ENCODE peak calls at places on chromosomes 3 and 15, in four cellular contexts. One of them, this sample, is unnamed.

GRCh38 chr15:47218295-47218694 is 499.0 kb upstream of the SEMA6D start:
- DNase-seq in ovary: no peak
- DNase-seq in GM12892: no peak
- DNase-seq in right lobe of liver: no peak
- DNase-seq in this sample: no peak

GRCh38 chr3:170740726-170741591 is 129.0 kb downstream of the RPL22L1 start:
- DNase-seq in ovary: peak; percentile 70
- DNase-seq in GM12892: no peak
- DNase-seq in right lobe of liver: no peak
- DNase-seq in this sample: peak; percentile 86

GRCh38 chr3:162236949-162237348 is 740.3 kb downstream of the OTOL1 start:
- DNase-seq in ovary: no peak
- DNase-seq in GM12892: no peak
- DNase-seq in right lobe of liver: no peak
- DNase-seq in this sample: no peak

GRCh38 chr15:74373731-74374647 is 6.5 kb upstream of the CYP11A1 start:
- DNase-seq in ovary: peak; percentile 96
- DNase-seq in GM12892: peak; percentile 99
- DNase-seq in right lobe of liver: peak; percentile 91
- DNase-seq in this sample: peak; percentile 88

GRCh38 chr3:19543212-19543841 is 390.7 kb downstream of the EFHB start:
- DNase-seq in ovary: no peak
- DNase-seq in GM12892: no peak
- DNase-seq in right lobe of liver: no peak
- DNase-seq in this sample: no peak

GRCh38 chr15:75727851-75728715 is 15.4 kb upstream of the CSPG4 start:
- DNase-seq in ovary: peak; percentile 73
- DNase-seq in GM12892: no peak
- DNase-seq in right lobe of liver: peak; percentile 70
- DNase-seq in this sample: peak; percentile 37

GRCh38 chr3:123627673-123628670 is 43.1 kb upstream of the HACD2 start:
- DNase-seq in ovary: no peak
- DNase-seq in GM12892: no peak
- DNase-seq in right lobe of liver: peak; percentile 71
- DNase-seq in this sample: no peak

GRCh38 chr3:113697192-113698090 is 999 bp upstream of the USF3 start:
- DNase-seq in ovary: peak; percentile 40
- DNase-seq in GM12892: no peak
- DNase-seq in right lobe of liver: peak; percentile 59
- DNase-seq in this sample: peak; percentile 25

GRCh38 chr3:194142156-194142910 is 6.4 kb downstream of the HES1 start:
- DNase-seq in ovary: peak; percentile 64
- DNase-seq in GM12892: no peak
- DNase-seq in right lobe of liver: peak; percentile 73
- DNase-seq in this sample: peak; percentile 26

GRCh38 chr3:15815696-15816095 is 17.9 kb upstream of the ANKRD28 start:
- DNase-seq in ovary: no peak
- DNase-seq in GM12892: no peak
- DNase-seq in right lobe of liver: no peak
- DNase-seq in this sample: no peak

GRCh38 chr15:22888120-22888859 is 49.8 kb downstream of the NIPA2 start:
- DNase-seq in ovary: no peak
- DNase-seq in GM12892: no peak
- DNase-seq in right lobe of liver: no peak
- DNase-seq in this sample: no peak

GRCh38 chr15:62365795-62366442 is 200.8 kb upstream of the C2CD4B start:
- DNase-seq in ovary: no peak
- DNase-seq in GM12892: no peak
- DNase-seq in right lobe of liver: peak; percentile 64
- DNase-seq in this sample: no peak

GRCh38 chr3:21752749-21753347 is 1.8 kb upstream of the ZNF385D start:
- DNase-seq in ovary: no peak
- DNase-seq in GM12892: no peak
- DNase-seq in right lobe of liver: no peak
- DNase-seq in this sample: no peak

GRCh38 chr15:98076021-98076816 is 115.7 kb downstream of the ARRDC4 start:
- DNase-seq in ovary: no peak
- DNase-seq in GM12892: no peak
- DNase-seq in right lobe of liver: no peak
- DNase-seq in this sample: peak; percentile 26

GRCh38 chr15:98941595-98942255 is 65.9 kb downstream of the PGPEP1L start:
- DNase-seq in ovary: no peak
- DNase-seq in GM12892: no peak
- DNase-seq in right lobe of liver: no peak
- DNase-seq in this sample: no peak

GRCh38 chr15:67164401-67164791 is 90.1 kb downstream of the AAGAB start:
- DNase-seq in ovary: peak; percentile 37
- DNase-seq in GM12892: no peak
- DNase-seq in right lobe of liver: no peak
- DNase-seq in this sample: no peak

GRCh38 chr15:20295238-20295811 is 246.3 kb downstream of the GOLGA6L6 start:
- DNase-seq in ovary: no peak
- DNase-seq in GM12892: no peak
- DNase-seq in right lobe of liver: peak; percentile 58
- DNase-seq in this sample: no peak

GRCh38 chr3:110165344-110165743 is 828.0 kb upstream of the DPPA4 start:
- DNase-seq in ovary: no peak
- DNase-seq in GM12892: no peak
- DNase-seq in right lobe of liver: no peak
- DNase-seq in this sample: no peak

GRCh38 chr3:54008099-54008498 is 114.3 kb upstream of the CACNA2D3 start:
- DNase-seq in ovary: no peak
- DNase-seq in GM12892: no peak
- DNase-seq in right lobe of liver: no peak
- DNase-seq in this sample: no peak

GRCh38 chr3:34351857-34352545 is 553.6 kb downstream of the PDCD6IP start:
- DNase-seq in ovary: no peak
- DNase-seq in GM12892: no peak
- DNase-seq in right lobe of liver: no peak
- DNase-seq in this sample: no peak

GRCh38 chr3:61847784-61848462 is 286.6 kb downstream of the PTPRG start:
- DNase-seq in ovary: peak; percentile 81
- DNase-seq in GM12892: no peak
- DNase-seq in right lobe of liver: peak; percentile 83
- DNase-seq in this sample: peak; percentile 64

GRCh38 chr3:123834631-123835030 is 49.5 kb downstream of the MYLK start:
- DNase-seq in ovary: no peak
- DNase-seq in GM12892: no peak
- DNase-seq in right lobe of liver: no peak
- DNase-seq in this sample: no peak

GRCh38 chr3:46440531-46441294 is 24.0 kb downstream of the LTF start:
- DNase-seq in ovary: no peak
- DNase-seq in GM12892: no peak
- DNase-seq in right lobe of liver: no peak
- DNase-seq in this sample: no peak

GRCh38 chr15:101723161-101723873 is 956 bp downstream of the TARS3 start:
- DNase-seq in ovary: no peak
- DNase-seq in GM12892: no peak
- DNase-seq in right lobe of liver: no peak
- DNase-seq in this sample: no peak

GRCh38 chr3:53705774-53706173 is 140.4 kb downstream of the CHDH start:
- DNase-seq in ovary: no peak
- DNase-seq in GM12892: no peak
- DNase-seq in right lobe of liver: no peak
- DNase-seq in this sample: no peak

GRCh38 chr3:117272876-117273523 is 563.4 kb downstream of the TUSC7 start:
- DNase-seq in ovary: no peak
- DNase-seq in GM12892: no peak
- DNase-seq in right lobe of liver: no peak
- DNase-seq in this sample: no peak

GRCh38 chr15:70492240-70493177 is 270.8 kb downstream of the UACA start:
- DNase-seq in ovary: no peak
- DNase-seq in GM12892: peak; percentile 81
- DNase-seq in right lobe of liver: no peak
- DNase-seq in this sample: no peak

GRCh38 chr3:107928084-107928445 is 162.8 kb downstream of the CD47 start:
- DNase-seq in ovary: no peak
- DNase-seq in GM12892: no peak
- DNase-seq in right lobe of liver: no peak
- DNase-seq in this sample: no peak

GRCh38 chr3:67529337-67529736 is 125.1 kb downstream of the SUCLG2 start:
- DNase-seq in ovary: no peak
- DNase-seq in GM12892: no peak
- DNase-seq in right lobe of liver: no peak
- DNase-seq in this sample: no peak

GRCh38 chr15:34582461-34583357 is 742 bp downstream of the GOLGA8B start:
- DNase-seq in ovary: peak; percentile 58
- DNase-seq in GM12892: peak; percentile 56
- DNase-seq in right lobe of liver: peak; percentile 68
- DNase-seq in this sample: no peak

GRCh38 chr3:194082596-194083220 is 53.2 kb upstream of the HES1 start:
- DNase-seq in ovary: no peak
- DNase-seq in GM12892: no peak
- DNase-seq in right lobe of liver: no peak
- DNase-seq in this sample: no peak

GRCh38 chr15:48459571-48460461 is 128.6 kb downstream of the DUT start:
- DNase-seq in ovary: no peak
- DNase-seq in GM12892: no peak
- DNase-seq in right lobe of liver: no peak
- DNase-seq in this sample: no peak

GRCh38 chr3:143786229-143787199 is 61.8 kb downstream of the SLC9A9 start:
- DNase-seq in ovary: peak; percentile 54
- DNase-seq in GM12892: no peak
- DNase-seq in right lobe of liver: no peak
- DNase-seq in this sample: peak; percentile 56

GRCh38 chr3:32685604-32686185 is 707 bp downstream of the CNOT10 start:
- DNase-seq in ovary: no peak
- DNase-seq in GM12892: peak; percentile 13
- DNase-seq in right lobe of liver: no peak
- DNase-seq in this sample: no peak

GRCh38 chr3:32681811-32682210 is 3.2 kb upstream of the CNOT10 start:
- DNase-seq in ovary: no peak
- DNase-seq in GM12892: no peak
- DNase-seq in right lobe of liver: no peak
- DNase-seq in this sample: no peak

GRCh38 chr3:32684029-32684799 is 774 bp upstream of the CNOT10 start:
- DNase-seq in ovary: no peak
- DNase-seq in GM12892: no peak
- DNase-seq in right lobe of liver: no peak
- DNase-seq in this sample: no peak

GRCh38 chr3:32686713-32687112 is 1.7 kb downstream of the CNOT10 start:
- DNase-seq in ovary: no peak
- DNase-seq in GM12892: no peak
- DNase-seq in right lobe of liver: no peak
- DNase-seq in this sample: no peak

DNA sequence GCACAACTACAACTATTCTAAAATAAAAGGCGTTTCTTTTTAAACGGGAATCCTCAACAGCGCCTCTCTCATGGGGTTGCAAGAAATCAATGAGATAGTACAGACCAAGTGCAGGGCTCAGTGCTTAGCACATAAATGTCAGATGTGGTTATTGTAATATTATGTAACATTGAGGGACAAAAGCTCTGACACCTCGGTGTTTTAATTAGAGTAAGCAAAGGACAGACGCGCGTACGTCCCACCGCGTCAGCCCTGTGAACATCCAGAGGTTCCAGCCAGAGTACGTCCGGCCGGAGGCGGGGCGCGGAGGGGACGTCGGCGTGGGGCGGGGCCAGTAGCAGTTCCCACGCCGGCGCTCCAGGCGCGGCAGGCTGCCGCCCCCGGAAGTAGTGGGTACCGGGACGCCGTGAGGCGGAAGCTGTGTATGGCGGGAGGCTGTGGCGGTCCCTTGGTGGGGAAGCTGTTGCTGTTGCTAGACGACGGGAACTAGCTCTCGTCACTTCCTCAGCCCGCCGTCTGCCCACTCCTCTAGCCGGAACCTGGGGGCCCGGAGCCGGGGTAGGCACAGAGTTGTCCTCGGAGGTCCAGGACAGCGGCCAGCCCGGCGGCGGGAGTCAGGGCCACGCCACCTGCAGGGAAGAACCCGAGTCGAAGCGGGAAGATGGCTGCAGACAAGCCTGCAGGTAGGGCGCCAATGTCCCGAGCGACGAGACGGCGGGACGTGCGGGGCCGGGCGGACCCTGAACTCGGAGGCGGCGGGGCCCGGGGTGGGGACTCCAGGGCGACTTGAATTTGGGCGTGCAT is at the start of gene CNOT10:
- DNase-seq in ovary: peak; percentile 94
- DNase-seq in GM12892: peak; percentile 81
- DNase-seq in right lobe of liver: peak; percentile 96
- DNase-seq in this sample: peak; percentile 86
- TF ChIP-seq POLR2A in ovary: peak; percentile 46
- TF ChIP-seq POLR2A in GM12892: peak; percentile 71
- TF ChIP-seq POLR2A in right lobe of liver: peak; percentile 58
- TF ChIP-seq POLR2A in this sample: no peak

GRCh38 chr3:197750396-197750831 is 731 bp downstream of the FYTTD1 start:
- DNase-seq in ovary: peak; percentile 72
- DNase-seq in GM12892: peak; percentile 52
- DNase-seq in right lobe of liver: peak; percentile 65
- DNase-seq in this sample: peak; percentile 41
- TF ChIP-seq POLR2A in ovary: no peak
- TF ChIP-seq POLR2A in GM12892: peak; percentile 48
- TF ChIP-seq POLR2A in right lobe of liver: peak; percentile 16
- TF ChIP-seq POLR2A in this sample: no peak

GRCh38 chr3:99767341-99767740 is 50.3 kb upstream of the CMSS1 start:
- DNase-seq in ovary: no peak
- DNase-seq in GM12892: no peak
- DNase-seq in right lobe of liver: no peak
- DNase-seq in this sample: no peak

GRCh38 chr3:99768808-99769501 is 48.7 kb upstream of the CMSS1 start:
- DNase-seq in ovary: no peak
- DNase-seq in GM12892: no peak
- DNase-seq in right lobe of liver: no peak
- DNase-seq in this sample: no peak

GRCh38 chr3:99764377-99764776 is 53.3 kb upstream of the CMSS1 start:
- DNase-seq in ovary: no peak
- DNase-seq in GM12892: no peak
- DNase-seq in right lobe of liver: no peak
- DNase-seq in this sample: no peak

GRCh38 chr3:99765042-99765942 is 52.4 kb upstream of the CMSS1 start:
- DNase-seq in ovary: no peak
- DNase-seq in GM12892: no peak
- DNase-seq in right lobe of liver: no peak
- DNase-seq in this sample: no peak

GRCh38 chr3:99768126-99768525 is 49.5 kb upstream of the CMSS1 start:
- DNase-seq in ovary: no peak
- DNase-seq in GM12892: no peak
- DNase-seq in right lobe of liver: no peak
- DNase-seq in this sample: no peak
- TF ChIP-seq POLR2A in ovary: no peak
- TF ChIP-seq POLR2A in GM12892: no peak
- TF ChIP-seq POLR2A in right lobe of liver: no peak
- TF ChIP-seq POLR2A in this sample: no peak

GRCh38 chr3:133295199-133295901 is 104.5 kb upstream of the BFSP2 start:
- DNase-seq in ovary: no peak
- DNase-seq in GM12892: no peak
- DNase-seq in right lobe of liver: no peak
- DNase-seq in this sample: no peak
- TF ChIP-seq POLR2A in ovary: no peak
- TF ChIP-seq POLR2A in GM12892: no peak
- TF ChIP-seq POLR2A in right lobe of liver: no peak
- TF ChIP-seq POLR2A in this sample: no peak

GRCh38 chr3:172750368-172751187 is at the start of gene ECT2:
- DNase-seq in ovary: peak; percentile 98
- DNase-seq in GM12892: peak; percentile 83
- DNase-seq in right lobe of liver: peak; percentile 99
- DNase-seq in this sample: peak; percentile 98
- TF ChIP-seq POLR2A in ovary: no peak
- TF ChIP-seq POLR2A in GM12892: peak; percentile 70
- TF ChIP-seq POLR2A in right lobe of liver: no peak
- TF ChIP-seq POLR2A in this sample: peak; percentile 44